ENCODE peak calls at places on chromosomes 6 and 20, in seven cellular contexts. X is IMR-90, C is neuronal stem cell, Y is H9, F is mesendoderm, V is trophoblast cell, T is H1. Q is an unnamed sample.

GRCh38 chr20:63536997-63537524 is at the start of gene PTK6:
- DNase-seq in X (no peak), C (no peak), Y (no peak), F (no peak), V (no peak), T (no peak), Q (no peak)

GRCh38 chr6:48092550-48093217 is 18.3 kb downstream of the PTCHD4 start:
- DNase-seq in X (no peak), C (no peak), Y (no peak), F (no peak), V (no peak), T (no peak), Q (no peak)

GRCh38 chr6:109079981-109080380 is 14.7 kb downstream of the SESN1 start:
- DNase-seq in X (no peak), C (no peak), Y (no peak), F (no peak), V (no peak), T (no peak), Q (peak)

GRCh38 chr6:98946266-98946817 is 1.4 kb downstream of the FBXL4 start:
- DNase-seq in X (no peak), C (no peak), Y (no peak), F (no peak), V (no peak), T (no peak), Q (peak)

GRCh38 chr6:45556828-45557227 is 179.1 kb upstream of the SUPT3H start:
- DNase-seq in X (no peak), C (no peak), Y (no peak), F (no peak), V (no peak), T (no peak), Q (peak)

GRCh38 chr6:115216835-115217234 is 843.9 kb downstream of the FRK start:
- DNase-seq in X (no peak), C (no peak), Y (no peak), F (no peak), V (no peak), T (no peak), Q (no peak)

GRCh38 chr6:111329882-111330633 is 153.0 kb downstream of the REV3L start:
- DNase-seq in X (no peak), C (no peak), Y (no peak), F (no peak), V (no peak), T (no peak), Q (no peak)

GRCh38 chr6:134229520-134229919 is 88.4 kb downstream of the SGK1 start:
- DNase-seq in X (no peak), C (no peak), Y (no peak), F (no peak), V (no peak), T (no peak), Q (no peak)

GRCh38 chr6:45657243-45657642 is 279.5 kb upstream of the SUPT3H start:
- DNase-seq in X (peak), C (no peak), Y (no peak), F (no peak), V (no peak), T (no peak), Q (peak)

GRCh38 chr6:137717074-137718073 is 149.7 kb upstream of the TNFAIP3 start:
- DNase-seq in X (no peak), C (no peak), Y (no peak), F (peak), V (peak), T (no peak), Q (no peak)

GRCh38 chr6:144150673-144151009 is 324 bp downstream of the STX11 start:
- DNase-seq in X (peak), C (peak), Y (peak), F (peak), V (peak), T (no peak), Q (peak)

GRCh38 chr6:158561247-158561884 is 1.5 kb downstream of the TMEM181 start:
- DNase-seq in X (no peak), C (no peak), Y (no peak), F (no peak), V (peak), T (no peak), Q (no peak)

GRCh38 chr6:75143186-75143585 is 62.7 kb downstream of the COL12A1 start:
- DNase-seq in X (peak), C (no peak), Y (no peak), F (no peak), V (no peak), T (no peak), Q (peak)

GRCh38 chr6:16964553-16965499 is 137.0 kb upstream of the STMND1 start:
- DNase-seq in X (peak), C (peak), Y (peak), F (peak), V (peak), T (peak), Q (peak)

GRCh38 chr6:86010915-86011786 is 368.5 kb upstream of the SYNCRIP start:
- DNase-seq in X (no peak), C (no peak), Y (no peak), F (no peak), V (no peak), T (no peak), Q (no peak)

GRCh38 chr6:149566372-149567193 is at the start of gene GINM1:
- DNase-seq in X (peak), C (no peak), Y (peak), F (peak), V (peak), T (peak), Q (peak)

GRCh38 chr6:151502499-151502898 is 8.7 kb downstream of the CCDC170 start:
- DNase-seq in X (peak), C (no peak), Y (no peak), F (no peak), V (peak), T (no peak), Q (peak)

GRCh38 chr6:45532626-45533258 is 155.0 kb upstream of the SUPT3H start:
- DNase-seq in X (peak), C (no peak), Y (no peak), F (no peak), V (no peak), T (no peak), Q (peak)

GRCh38 chr6:14883921-14884320 is 361.9 kb upstream of the JARID2 start:
- DNase-seq in X (peak), C (no peak), Y (peak), F (peak), V (no peak), T (no peak), Q (peak)

GRCh38 chr20:5933802-5934436 is 16.4 kb downstream of the TRMT6 start:
- DNase-seq in X (no peak), C (no peak), Y (no peak), F (peak), V (peak), T (no peak), Q (peak)

GRCh38 chr6:38194589-38194988 is 375.1 kb downstream of the ZFAND3 start:
- DNase-seq in X (no peak), C (no peak), Y (no peak), F (no peak), V (no peak), T (peak), Q (no peak)

GRCh38 chr6:46655803-46656202 is 3.0 kb downstream of the SLC25A27 start:
- DNase-seq in X (no peak), C (no peak), Y (peak), F (peak), V (peak), T (peak), Q (peak)

GRCh38 chr6:113178349-113178748 is 678.8 kb upstream of the MARCKS start:
- DNase-seq in X (peak), C (no peak), Y (no peak), F (no peak), V (no peak), T (no peak), Q (no peak)

GRCh38 chr20:10594286-10594868 is 79.4 kb downstream of the JAG1 start:
- DNase-seq in X (no peak), C (no peak), Y (no peak), F (no peak), V (no peak), T (no peak), Q (no peak)

GRCh38 chr6:39167321-39167720 is 52.3 kb upstream of the SAYSD1 start:
- DNase-seq in X (no peak), C (no peak), Y (no peak), F (no peak), V (no peak), T (no peak), Q (no peak)

GRCh38 chr20:59399426-59400099 is 99.2 kb downstream of the EDN3 start:
- DNase-seq in X (no peak), C (no peak), Y (no peak), F (no peak), V (no peak), T (no peak), Q (no peak)

GRCh38 chr20:51335329-51335841 is 207.1 kb downstream of the NFATC2 start:
- DNase-seq in X (peak), C (no peak), Y (no peak), F (peak), V (peak), T (no peak), Q (peak)

GRCh38 chr6:150150821-150151646 is 8.2 kb downstream of the PPP1R14C start:
- DNase-seq in X (no peak), C (no peak), Y (no peak), F (no peak), V (no peak), T (no peak), Q (no peak)

GRCh38 chr6:145822432-145822831 is 7.8 kb upstream of the FBXO30 start:
- DNase-seq in X (no peak), C (no peak), Y (no peak), F (no peak), V (no peak), T (no peak), Q (no peak)

GRCh38 chr6:149508485-149508884 is 23.7 kb upstream of the ZC3H12D start:
- DNase-seq in X (no peak), C (no peak), Y (no peak), F (peak), V (no peak), T (no peak), Q (no peak)

GRCh38 chr20:62350629-62351422 is 16.3 kb downstream of the LAMA5 start:
- DNase-seq in X (no peak), C (no peak), Y (no peak), F (no peak), V (peak), T (no peak), Q (no peak)

GRCh38 chr6:31794294-31794865 is 1.2 kb downstream of the VARS1 start:
- DNase-seq in X (peak), C (no peak), Y (no peak), F (no peak), V (peak), T (no peak), Q (peak)

GRCh38 chr6:168574699-168575195 is 133.8 kb downstream of the SMOC2 start:
- DNase-seq in X (no peak), C (no peak), Y (no peak), F (peak), V (no peak), T (peak), Q (no peak)

GRCh38 chr20:40293740-40294139 is 395.3 kb downstream of the MAFB start:
- DNase-seq in X (no peak), C (no peak), Y (no peak), F (no peak), V (no peak), T (no peak), Q (no peak)

GRCh38 chr6:56713285-56713684 is 70.6 kb upstream of the DST start:
- DNase-seq in X (peak), C (no peak), Y (peak), F (peak), V (peak), T (no peak), Q (peak)

GRCh38 chr6:21587182-21587924 is 6.2 kb upstream of the SOX4 start:
- DNase-seq in X (peak), C (no peak), Y (peak), F (peak), V (peak), T (no peak), Q (peak)

GRCh38 chr6:118663993-118664985 is 12.9 kb upstream of the CEP85L start:
- DNase-seq in X (no peak), C (no peak), Y (no peak), F (no peak), V (no peak), T (no peak), Q (no peak)

GRCh38 chr20:48267825-48268615 is 482.7 kb upstream of the SULF2 start:
- DNase-seq in X (no peak), C (no peak), Y (no peak), F (no peak), V (no peak), T (no peak), Q (no peak)

GRCh38 chr6:136609878-136610706 is 59.9 kb upstream of the MAP7 start:
- DNase-seq in X (peak), C (no peak), Y (peak), F (peak), V (peak), T (no peak), Q (peak)

DNA sequence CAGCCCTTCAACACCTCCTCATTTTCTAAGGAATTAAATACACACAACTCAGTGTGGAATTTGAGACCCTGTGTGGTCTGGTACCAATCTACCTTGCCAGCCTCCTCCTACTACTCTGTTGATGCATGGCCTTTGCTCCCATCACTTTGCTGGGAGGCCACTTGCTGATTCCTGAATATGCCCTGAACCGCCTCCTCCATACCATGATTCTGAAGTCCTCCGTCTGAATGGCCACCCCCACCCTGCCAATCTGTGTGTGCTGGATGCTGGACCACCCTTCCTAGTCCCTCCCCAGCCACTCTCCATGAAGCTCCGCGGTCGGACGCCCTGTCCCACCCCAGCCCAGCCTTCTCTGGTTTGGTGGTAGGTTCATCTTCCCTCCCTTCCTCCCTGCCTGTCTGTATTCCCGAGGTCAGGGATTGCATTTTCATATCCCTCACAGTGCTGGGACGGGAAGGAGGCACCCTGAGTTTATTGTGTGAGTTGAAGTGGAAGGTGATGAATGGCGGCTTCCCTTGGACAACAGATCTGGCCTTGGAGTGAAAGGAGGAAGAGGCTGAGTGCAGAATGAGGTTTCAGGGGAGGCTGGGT is 138.3 kb downstream of the CDC5L start:
- DNase-seq in X (no peak), C (no peak), Y (peak), F (no peak), V (no peak), T (peak), Q (no peak)
- H3K4ac ChIP-seq in X (no peak), C (no peak), Y (no peak), F (no peak), V (no peak), T (no peak), Q (no peak)

GRCh38 chr6:107179004-107179403 is 63.7 kb upstream of the BEND3 start:
- DNase-seq in X (peak), C (no peak), Y (no peak), F (no peak), V (no peak), T (no peak), Q (peak)
- H3K4ac ChIP-seq in X (no peak), C (no peak), Y (no peak), F (no peak), V (no peak), T (no peak), Q (no peak)

DNA sequence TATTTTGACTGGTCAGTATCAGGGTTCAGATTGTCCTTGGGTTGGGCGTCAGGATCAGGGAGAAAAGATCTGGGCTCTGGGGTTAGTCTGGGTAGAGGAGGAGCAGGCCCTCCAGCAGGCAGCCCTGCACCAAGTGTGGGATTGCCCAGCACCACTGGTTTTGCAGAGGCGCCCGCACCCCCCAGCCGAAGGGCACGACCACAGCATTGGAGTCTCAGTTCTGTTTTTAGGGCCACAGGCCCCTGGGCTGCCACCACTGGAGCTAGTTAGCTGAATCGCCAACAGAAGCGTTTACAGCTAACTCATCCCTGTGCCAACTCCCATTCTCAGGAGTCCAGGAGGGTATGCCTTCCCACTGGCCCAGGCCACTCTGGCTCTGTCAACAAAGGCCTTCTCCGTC is 84.2 kb downstream of the TCP11 start:
- DNase-seq in X (no peak), C (no peak), Y (no peak), F (no peak), V (no peak), T (no peak), Q (no peak)
- H3K4ac ChIP-seq in X (no peak), C (no peak), Y (no peak), F (no peak), V (no peak), T (no peak), Q (no peak)

GRCh38 chr6:104540743-104541142 is 319.0 kb downstream of the HACE1 start:
- DNase-seq in X (peak), C (no peak), Y (no peak), F (no peak), V (peak), T (no peak), Q (peak)

GRCh38 chr6:104537872-104538271 is 321.8 kb downstream of the HACE1 start:
- DNase-seq in X (no peak), C (no peak), Y (no peak), F (no peak), V (no peak), T (no peak), Q (no peak)

GRCh38 chr6:104539173-104539572 is 320.5 kb downstream of the HACE1 start:
- DNase-seq in X (no peak), C (no peak), Y (no peak), F (no peak), V (no peak), T (no peak), Q (no peak)

GRCh38 chr6:104541411-104541810 is 318.3 kb downstream of the HACE1 start:
- DNase-seq in X (no peak), C (no peak), Y (no peak), F (no peak), V (no peak), T (no peak), Q (no peak)

DNA sequence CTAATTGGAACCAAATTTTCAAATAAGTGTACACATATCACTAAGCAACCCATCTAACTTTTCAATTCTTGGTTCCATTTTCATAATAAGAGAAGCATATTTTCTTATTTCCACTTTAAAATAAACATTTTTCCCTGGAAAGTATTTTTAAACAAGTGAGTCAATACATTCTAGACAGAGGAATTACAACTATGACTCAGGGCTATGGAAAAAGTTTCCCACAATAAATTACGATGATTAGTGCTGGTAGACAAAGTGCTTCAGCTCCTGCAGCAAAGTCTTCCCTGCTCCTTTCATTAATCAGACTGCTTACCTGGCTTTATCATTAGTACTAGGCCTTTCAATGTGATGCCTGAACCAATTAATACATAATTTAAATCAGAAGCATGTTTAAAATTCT is 322.5 kb downstream of the HACE1 start:
- DNase-seq in X (peak), C (no peak), Y (no peak), F (no peak), V (peak), T (no peak), Q (peak)
- H3K4ac ChIP-seq in X (no peak), C (no peak), Y (no peak), F (no peak), V (no peak), T (no peak), Q (no peak)

GRCh38 chr6:125375013-125375412 is 73.2 kb upstream of the HDDC2 start:
- DNase-seq in X (no peak), C (no peak), Y (no peak), F (no peak), V (no peak), T (no peak), Q (no peak)
- H3K4ac ChIP-seq in X (no peak), C (no peak), Y (no peak), F (no peak), V (no peak), T (no peak), Q (no peak)

DNA sequence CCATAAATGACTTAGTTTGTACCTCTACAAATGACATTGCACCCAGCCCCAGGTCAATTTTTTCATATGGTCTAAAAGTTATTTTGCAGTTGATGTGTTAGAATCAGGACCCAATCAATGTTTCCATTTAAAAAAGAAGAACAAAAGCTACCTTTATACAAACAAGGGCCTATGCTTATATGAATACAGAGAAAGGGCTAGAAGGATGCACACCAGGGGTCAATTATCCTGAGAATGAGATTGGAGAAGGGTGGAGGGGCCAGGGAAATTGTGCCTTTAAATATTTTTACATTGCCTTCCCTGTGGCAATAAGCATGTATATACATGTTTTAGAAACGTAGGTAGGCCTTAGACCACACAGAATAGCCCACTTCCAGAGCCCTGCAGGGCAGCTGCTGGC is 12.7 kb downstream of the EXOC2 start:
- DNase-seq in X (no peak), C (no peak), Y (no peak), F (no peak), V (no peak), T (no peak), Q (no peak)
- H3K4ac ChIP-seq in X (peak), C (no peak), Y (no peak), F (no peak), V (no peak), T (no peak), Q (no peak)

DNA sequence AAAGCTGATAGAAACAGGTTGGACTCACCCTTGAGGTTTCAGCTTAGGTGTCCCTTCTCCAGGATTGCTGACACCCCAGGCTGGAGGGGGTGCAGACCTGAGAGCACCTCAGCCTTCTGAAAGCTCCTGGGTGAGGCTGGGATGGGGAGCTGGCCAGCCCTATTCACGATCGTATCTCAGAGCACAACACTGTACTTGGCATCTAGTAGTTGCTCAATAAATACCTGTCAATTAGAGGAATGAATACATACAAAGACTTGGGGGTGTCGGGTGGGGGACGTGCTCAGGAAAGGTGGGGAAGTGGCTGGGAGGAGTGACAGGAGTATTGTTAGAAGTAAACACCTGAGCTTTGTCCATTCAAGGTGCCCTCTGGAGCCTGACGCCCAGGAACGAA is 61.7 kb downstream of the SLC2A10 start:
- DNase-seq in X (no peak), C (no peak), Y (no peak), F (no peak), V (no peak), T (no peak), Q (no peak)
- H3K4ac ChIP-seq in X (no peak), C (no peak), Y (no peak), F (no peak), V (no peak), T (no peak), Q (no peak)

GRCh38 chr20:35448788-35449373 is 6.5 kb upstream of the CEP250 start:
- DNase-seq in X (no peak), C (no peak), Y (no peak), F (no peak), V (no peak), T (no peak), Q (no peak)
- H3K4ac ChIP-seq in X (no peak), C (no peak), Y (no peak), F (no peak), V (no peak), T (no peak), Q (no peak)